ENCODE peak calls at places on chromosomes 16 and 17, in five cellular contexts. B is fibroblast of lung, S is mucosa of descending colon, Q is Peyer's patch, W is GM23338. G is an unnamed sample. For H3K4me1, the result is how much of the 10 kb centered on the place peaks cover.

GRCh38 chr17:68347380-68347779 is 56.1 kb downstream of the ARSG start:
- DNase-seq in B (no peak), S (no peak), Q (no peak), W (no peak), G (no peak)

GRCh38 chr17:7019839-7020519 is 2.9 kb upstream of the BCL6B start:
- DNase-seq in B (peak), S (peak), Q (peak), W (peak), G (peak)

GRCh38 chr16:66020642-66021041 is 345.8 kb upstream of the CDH5 start:
- DNase-seq in B (peak), S (no peak), Q (no peak), W (no peak), G (no peak)

GRCh38 chr16:20621406-20621805 is 45.2 kb upstream of the ACSM2B start:
- DNase-seq in B (no peak), S (no peak), Q (no peak), W (no peak), G (no peak)

GRCh38 chr17:50609376-50610074 is 25.2 kb upstream of the ABCC3 start:
- DNase-seq in B (no peak), S (no peak), Q (no peak), W (no peak), G (no peak)

GRCh38 chr17:46147167-46147749 is 46.0 kb downstream of the KANSL1 start:
- DNase-seq in B (no peak), S (no peak), Q (no peak), W (no peak), G (no peak)

GRCh38 chr17:81577278-81578000 is 25.3 kb upstream of the FAAP100 start:
- DNase-seq in B (no peak), S (no peak), Q (no peak), W (no peak), G (no peak)

GRCh38 chr17:57006040-57006439 is 28.1 kb downstream of the SCPEP1 start:
- DNase-seq in B (no peak), S (no peak), Q (no peak), W (no peak), G (no peak)

GRCh38 chr16:24834459-24835335 is 11.1 kb upstream of the SLC5A11 start:
- DNase-seq in B (peak), S (peak), Q (peak), W (peak), G (no peak)

GRCh38 chr16:50666658-50667496 is 14.2 kb downstream of the SNX20 start:
- DNase-seq in B (no peak), S (no peak), Q (no peak), W (peak), G (no peak)

GRCh38 chr16:80084614-80085013 is 456.2 kb upstream of the DYNLRB2 start:
- DNase-seq in B (peak), S (peak), Q (no peak), W (peak), G (no peak)

GRCh38 chr16:75216127-75216526 is 2.7 kb upstream of the CTRB1 start:
- DNase-seq in B (peak), S (no peak), Q (no peak), W (no peak), G (peak)

GRCh38 chr16:68739964-68740627 is 3.0 kb downstream of the CDH1 start:
- DNase-seq in B (no peak), S (no peak), Q (no peak), W (no peak), G (peak)

GRCh38 chr16:5504028-5504758 is 406.6 kb upstream of the EEF2KMT start:
- DNase-seq in B (peak), S (no peak), Q (no peak), W (no peak), G (no peak)

GRCh38 chr17:17682293-17682736 is 1.1 kb downstream of the RAI1 start:
- DNase-seq in B (peak), S (peak), Q (peak), W (no peak), G (peak)

GRCh38 chr16:10138881-10139280 is 43.3 kb downstream of the GRIN2A start:
- DNase-seq in B (no peak), S (no peak), Q (no peak), W (no peak), G (no peak)

GRCh38 chr16:50360033-50360778 is 8.6 kb downstream of the BRD7 start:
- DNase-seq in B (peak), S (no peak), Q (no peak), W (no peak), G (peak)

GRCh38 chr16:84937196-84937935 is 74.0 kb downstream of the ZDHHC7 start:
- DNase-seq in B (no peak), S (no peak), Q (no peak), W (no peak), G (no peak)

GRCh38 chr17:8376302-8377067 is at the start of gene KRABD2:
- DNase-seq in B (peak), S (peak), Q (peak), W (peak), G (peak)

GRCh38 chr16:51884773-51885172 is 662.2 kb downstream of the TOX3 start:
- DNase-seq in B (no peak), S (no peak), Q (no peak), W (no peak), G (no peak)

GRCh38 chr16:55663770-55664677 is 8.2 kb downstream of the SLC6A2 start:
- DNase-seq in B (no peak), S (no peak), Q (no peak), W (no peak), G (no peak)

GRCh38 chr17:19313746-19314651 is 48.5 kb downstream of the B9D1 start:
- DNase-seq in B (no peak), S (peak), Q (no peak), W (no peak), G (no peak)

GRCh38 chr17:58343131-58343530 is 8.9 kb downstream of the SUPT4H1 start:
- DNase-seq in B (no peak), S (no peak), Q (no peak), W (no peak), G (peak)

GRCh38 chr17:58344791-58345157 is 7.2 kb downstream of the SUPT4H1 start:
- DNase-seq in B (no peak), S (no peak), Q (no peak), W (no peak), G (no peak)

GRCh38 chr17:58341861-58342475 is 10.0 kb downstream of the SUPT4H1 start:
- DNase-seq in B (no peak), S (no peak), Q (no peak), W (no peak), G (no peak)

GRCh38 chr17:58345500-58345899 is 6.5 kb downstream of the SUPT4H1 start:
- DNase-seq in B (no peak), S (no peak), Q (no peak), W (no peak), G (no peak)

DNA sequence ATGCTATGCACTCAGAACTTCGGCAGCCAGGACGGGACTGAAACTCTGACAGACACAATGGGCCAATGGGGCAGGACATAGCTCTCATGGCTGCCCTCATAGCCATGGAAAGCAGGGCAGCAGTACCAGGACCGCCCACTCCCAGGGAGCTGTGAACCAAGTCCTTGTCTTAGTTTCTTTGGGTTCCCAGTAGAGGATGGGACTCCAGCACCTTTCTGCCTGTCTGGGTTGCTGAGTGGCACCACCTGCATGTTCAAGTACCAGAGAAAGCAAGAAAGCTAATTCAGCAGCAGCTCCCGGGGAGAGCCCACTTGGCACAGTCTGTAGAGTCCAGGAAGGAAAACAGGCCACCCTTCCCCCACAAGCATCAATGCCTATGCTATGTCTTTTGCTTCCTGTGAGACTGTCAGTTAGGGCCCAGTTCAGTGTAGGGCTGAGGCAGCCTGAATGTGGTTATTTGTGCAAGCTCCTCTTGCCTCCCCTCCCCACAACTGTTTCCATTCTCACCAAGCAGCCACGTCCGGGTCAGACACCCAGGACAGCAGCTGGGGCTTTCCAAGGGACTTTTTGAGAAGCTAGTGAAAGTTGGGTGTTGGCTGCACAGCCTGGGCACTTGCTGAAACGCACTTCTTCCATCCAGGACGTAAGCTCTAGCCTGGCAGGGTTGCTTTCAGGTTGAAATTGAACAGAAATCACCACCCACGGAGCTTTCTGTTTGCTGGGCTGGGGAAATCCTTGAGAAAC is 7.8 kb downstream of the SUPT4H1 start:
- DNase-seq in B (no peak), S (peak), Q (peak), W (no peak), G (no peak)
- H3K4me1 ChIP-seq in B (under half), S (under half), Q (under half), W (under half), G (under half)

GRCh38 chr17:58338454-58338841 is 9.9 kb upstream of the TSPOAP1 start:
- DNase-seq in B (no peak), S (no peak), Q (no peak), W (no peak), G (no peak)

GRCh38 chr17:58336456-58337094 is 8.0 kb upstream of the TSPOAP1 start:
- DNase-seq in B (peak), S (no peak), Q (peak), W (no peak), G (no peak)

GRCh38 chr17:58335779-58336455 is 7.3 kb upstream of the TSPOAP1 start:
- DNase-seq in B (peak), S (peak), Q (peak), W (no peak), G (no peak)

GRCh38 chr17:58337600-58338453 is 9.2 kb upstream of the TSPOAP1 start:
- DNase-seq in B (peak), S (peak), Q (peak), W (peak), G (peak)

GRCh38 chr17:58337126-58337599 is 8.6 kb upstream of the TSPOAP1 start:
- DNase-seq in B (no peak), S (no peak), Q (peak), W (peak), G (no peak)
- H3K4me1 ChIP-seq in B (under half), S (under half), Q (half or more), W (under half), G (under half)

GRCh38 chr17:77844681-77845080 is 113.8 kb upstream of the TNRC6C start:
- DNase-seq in B (no peak), S (no peak), Q (no peak), W (no peak), G (peak)
- H3K4me1 ChIP-seq in B (under half), S (under half), Q (under half), W (under half), G (under half)

DNA sequence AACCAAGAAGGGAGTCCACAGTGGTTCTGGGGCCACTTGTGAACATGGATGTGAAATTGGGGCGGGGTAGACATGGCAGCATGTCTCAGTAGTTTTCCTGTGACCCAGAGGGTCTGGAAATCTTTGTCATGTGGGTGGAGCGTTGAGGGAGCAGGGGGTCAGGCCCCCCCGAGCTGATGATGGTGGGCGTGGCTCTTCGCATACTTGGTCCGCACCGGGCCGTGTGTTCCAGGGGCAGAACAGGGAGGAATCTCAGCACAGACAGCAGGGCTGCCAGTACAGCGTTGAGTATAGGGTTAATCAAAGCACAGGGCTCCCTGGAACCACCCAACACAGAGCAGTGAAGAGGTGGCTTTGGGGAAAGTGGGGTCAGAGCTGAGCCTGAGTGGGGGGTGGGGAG is 267.5 kb downstream of the SEC14L1 start:
- DNase-seq in B (no peak), S (no peak), Q (no peak), W (no peak), G (no peak)
- H3K4me1 ChIP-seq in B (half or more), S (under half), Q (under half), W (under half), G (under half)

GRCh38 chr16:28139530-28139929 is 72.2 kb downstream of the XPO6 start:
- DNase-seq in B (no peak), S (no peak), Q (no peak), W (peak), G (no peak)
- H3K4me1 ChIP-seq in B (under half), S (under half), Q (under half), W (under half), G (under half)

G was measured in pancreas.